ENCODE peak calls at places on chromosomes 6 and 20, in four cellular contexts. M is left ventricle myocardium inferior, X is astrocyte, F is fibroblast of pulmonary artery. L is an unnamed sample.

GRCh38 chr20:34824026-34824860 is 1.2 kb downstream of the NCOA6 start:
- DNase-seq in M (peak), X (peak), F (peak), L (no peak)

GRCh38 chr6:30143780-30144179 is 7.8 kb downstream of the TRIM40 start:
- DNase-seq in M (no peak), X (no peak), F (no peak), L (no peak)

GRCh38 chr20:5741089-5741488 is 9.1 kb upstream of the SHLD1 start:
- DNase-seq in M (no peak), X (peak), F (no peak), L (no peak)

GRCh38 chr6:64691069-64691468 is 1016.0 kb downstream of the EYS start:
- DNase-seq in M (no peak), X (no peak), F (no peak), L (no peak)

GRCh38 chr6:39051399-39052122 is 3.0 kb downstream of the GLP1R start:
- DNase-seq in M (no peak), X (no peak), F (no peak), L (no peak)

GRCh38 chr20:32539063-32539816 is 45.9 kb downstream of the NOL4L start:
- DNase-seq in M (no peak), X (no peak), F (no peak), L (no peak)

GRCh38 chr6:71420693-71421328 is 132.2 kb downstream of the OGFRL1 start:
- DNase-seq in M (peak), X (peak), F (peak), L (peak)

GRCh38 chr20:50014570-50015562 is 32.1 kb downstream of the SNAI1 start:
- DNase-seq in M (no peak), X (no peak), F (no peak), L (no peak)

GRCh38 chr6:132683543-132683942 is 24.6 kb upstream of the TAAR1 start:
- DNase-seq in M (no peak), X (peak), F (peak), L (no peak)

GRCh38 chr6:106087548-106088325 is 1.6 kb downstream of the PRDM1 start:
- DNase-seq in M (peak), X (peak), F (peak), L (no peak)

GRCh38 chr6:111361648-111362047 is 121.4 kb downstream of the REV3L start:
- DNase-seq in M (no peak), X (no peak), F (peak), L (no peak)

GRCh38 chr20:51637241-51637640 is 94.7 kb upstream of the NFATC2 start:
- DNase-seq in M (no peak), X (no peak), F (no peak), L (no peak)

GRCh38 chr6:152981989-152982767 is 663 bp downstream of the FBXO5 start:
- DNase-seq in M (no peak), X (no peak), F (no peak), L (no peak)

GRCh38 chr6:36120539-36120938 is 9.8 kb upstream of the MAPK13 start:
- DNase-seq in M (no peak), X (no peak), F (no peak), L (no peak)
- H3K4me3 ChIP-seq in M (peak), X (no peak), F (no peak), L (no peak)

GRCh38 chr20:22453244-22454080 is 130.9 kb downstream of the FOXA2 start:
- DNase-seq in M (no peak), X (no peak), F (peak), L (no peak)
- TF ChIP-seq CTCF in M (peak), X (peak), F (peak), L (peak)

GRCh38 chr6:145839653-145840052 is 25.1 kb upstream of the FBXO30 start:
- DNase-seq in M (no peak), X (no peak), F (no peak), L (no peak)

GRCh38 chr6:145836767-145837166 is 22.2 kb upstream of the FBXO30 start:
- DNase-seq in M (no peak), X (peak), F (no peak), L (no peak)

GRCh38 chr6:145841668-145842067 is 27.1 kb upstream of the FBXO30 start:
- DNase-seq in M (no peak), X (no peak), F (no peak), L (no peak)

GRCh38 chr6:145838305-145838704 is 23.7 kb upstream of the FBXO30 start:
- DNase-seq in M (no peak), X (no peak), F (no peak), L (no peak)

GRCh38 chr6:145836170-145836569 is 21.6 kb upstream of the FBXO30 start:
- DNase-seq in M (no peak), X (peak), F (peak), L (no peak)
- H3K4me3 ChIP-seq in M (no peak), X (no peak), F (no peak), L (no peak)

GRCh38 chr20:58237318-58238182 is 9.1 kb upstream of the ANKRD60 start:
- DNase-seq in M (no peak), X (peak), F (peak), L (no peak)
- TF ChIP-seq CTCF in M (no peak), X (no peak), F (no peak), L (no peak)

GRCh38 chr6:159068904-159069578 is 24.2 kb upstream of the TAGAP start:
- DNase-seq in M (no peak), X (no peak), F (no peak), L (no peak)
- H3K4me3 ChIP-seq in M (no peak), X (no peak), F (no peak), L (no peak)

GRCh38 chr6:46288863-46289262 is 118.1 kb upstream of the ENPP5 start:
- DNase-seq in M (no peak), X (no peak), F (no peak), L (no peak)
- TF ChIP-seq CTCF in M (no peak), X (no peak), F (no peak), L (no peak)

DNA sequence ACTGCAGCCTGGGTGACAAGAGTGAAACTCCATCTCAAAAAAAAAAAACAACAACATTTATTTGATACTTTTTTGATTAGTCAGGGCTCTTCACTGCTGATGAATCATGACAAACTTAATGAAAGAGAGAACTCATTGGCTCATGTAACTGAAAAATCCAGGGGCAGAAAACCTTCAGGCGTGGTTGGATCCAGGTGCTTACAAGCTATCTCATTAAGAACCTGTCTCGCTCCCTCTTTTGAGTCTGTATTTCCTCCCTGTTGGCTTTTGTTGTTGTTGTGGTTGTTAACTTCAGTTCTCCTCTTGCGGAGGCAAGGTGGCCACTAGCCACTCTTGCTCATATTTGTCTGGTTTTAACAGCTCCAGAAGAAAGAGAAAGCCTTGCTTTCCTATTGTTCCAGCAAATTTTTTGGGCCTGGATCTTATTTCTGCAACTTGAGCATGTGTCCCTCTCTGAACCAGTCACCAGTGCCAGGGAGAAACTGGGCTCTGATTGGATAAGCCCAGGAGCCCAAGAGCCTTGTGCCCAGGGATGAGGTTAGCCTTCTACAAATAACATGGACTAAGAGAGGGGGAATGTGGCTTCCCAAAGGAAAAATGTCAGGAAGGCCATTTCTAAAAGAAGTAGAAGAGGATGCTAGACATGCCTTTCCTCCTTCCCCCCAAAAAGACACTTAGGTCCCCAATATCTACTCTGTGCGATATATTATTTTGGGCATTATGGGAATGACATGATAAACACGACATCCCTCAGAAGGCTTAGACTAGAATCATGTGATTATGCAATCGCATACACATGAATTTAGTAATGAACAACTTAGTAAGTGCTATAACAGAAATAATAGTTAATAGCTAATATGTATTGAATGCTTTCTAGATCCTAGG is 64.5 kb downstream of the PHACTR2 start:
- DNase-seq in M (no peak), X (no peak), F (no peak), L (no peak)
- H3K4me3 ChIP-seq in M (no peak), X (no peak), F (no peak), L (no peak)

DNA sequence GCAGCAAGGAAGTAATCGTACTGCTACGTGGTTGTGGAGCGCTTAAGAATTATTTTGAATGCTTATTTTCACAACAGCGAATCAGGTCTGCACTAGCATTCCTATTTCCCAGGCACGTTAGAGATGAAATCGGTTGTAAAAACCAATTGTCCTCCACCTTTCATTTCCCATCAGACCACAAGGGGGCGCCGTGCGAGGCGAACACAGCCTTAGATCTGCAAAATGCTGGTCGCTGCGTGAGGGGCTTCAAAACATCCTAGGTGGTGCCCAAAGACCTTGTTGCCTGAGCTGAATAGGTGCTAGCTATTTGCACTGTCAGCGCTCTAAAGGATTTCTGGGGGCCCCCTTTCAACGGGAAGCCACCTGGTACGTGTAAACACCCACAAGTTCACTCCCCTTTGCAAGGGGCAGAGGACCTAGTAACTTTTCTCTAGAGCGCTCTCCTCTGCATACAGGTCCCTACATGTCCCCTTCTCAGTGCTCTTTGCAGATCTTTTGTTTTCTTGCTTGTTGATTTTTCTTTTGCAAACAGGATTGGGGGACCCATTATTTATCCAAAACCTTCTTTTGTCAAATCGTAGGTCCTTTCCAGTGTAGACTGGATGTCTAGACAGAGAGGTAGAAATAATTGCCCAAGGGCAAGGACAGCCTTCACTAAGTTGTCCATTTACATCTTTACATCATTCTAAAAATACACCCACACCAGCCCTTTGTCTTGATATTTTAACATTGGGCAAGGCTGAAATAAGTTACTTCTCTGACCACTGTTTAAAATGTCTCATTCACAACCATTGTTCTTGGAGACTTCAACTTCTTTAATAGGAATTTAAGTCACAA is 59.7 kb downstream of the NEDD9 start:
- DNase-seq in M (peak), X (no peak), F (peak), L (no peak)
- TF ChIP-seq CTCF in M (peak), X (peak), F (peak), L (peak)

GRCh38 chr20:59938221-59938620 is 1.9 kb downstream of the PPP1R3D start:
- DNase-seq in M (no peak), X (peak), F (peak), L (no peak)
- H3K4me3 ChIP-seq in M (peak), X (no peak), F (no peak), L (peak)

GRCh38 chr20:12152996-12153395 is 235.3 kb downstream of the BTBD3 start:
- DNase-seq in M (no peak), X (peak), F (peak), L (no peak)
- TF ChIP-seq CTCF in M (no peak), X (no peak), F (no peak), L (no peak)

L was measured in AG04449.